ENCODE peak calls at places on chromosomes 6 and 20, in five cellular contexts. C, I, Q, L and M are unnamed samples.

GRCh38 chr6:9502991-9503761 is 911.7 kb downstream of the TFAP2A start:
- DNase-seq in C (no peak), I (no peak), Q (no peak), L (peak), M (no peak)

GRCh38 chr6:131792091-131792496 is 15.7 kb upstream of the ENPP1 start:
- DNase-seq in C (no peak), I (no peak), Q (no peak), L (no peak), M (no peak)

GRCh38 chr6:71209206-71209605 is 79.4 kb upstream of the OGFRL1 start:
- DNase-seq in C (no peak), I (no peak), Q (no peak), L (no peak), M (no peak)

GRCh38 chr6:15665237-15665636 is 2.4 kb upstream of the DTNBP1 start:
- DNase-seq in C (no peak), I (no peak), Q (no peak), L (no peak), M (no peak)

GRCh38 chr6:11894212-11894611 is 115.6 kb upstream of the ADTRP start:
- DNase-seq in C (no peak), I (no peak), Q (no peak), L (no peak), M (no peak)

GRCh38 chr6:34027939-34028441 is 117.9 kb downstream of the GRM4 start:
- DNase-seq in C (no peak), I (no peak), Q (no peak), L (no peak), M (no peak)

GRCh38 chr20:59938221-59938620 is 1.9 kb downstream of the PPP1R3D start:
- DNase-seq in C (no peak), I (no peak), Q (no peak), L (no peak), M (no peak)

GRCh38 chr6:117317261-117317660 is 51.9 kb downstream of the VGLL2 start:
- DNase-seq in C (no peak), I (no peak), Q (no peak), L (no peak), M (no peak)

GRCh38 chr6:162178266-162178665 is 549.3 kb downstream of the PRKN start:
- DNase-seq in C (no peak), I (no peak), Q (no peak), L (no peak), M (no peak)

GRCh38 chr20:25549172-25549865 is 36.0 kb downstream of the NINL start:
- DNase-seq in C (no peak), I (no peak), Q (no peak), L (no peak), M (no peak)

GRCh38 chr20:24614341-24614740 is 144.9 kb downstream of the SYNDIG1 start:
- DNase-seq in C (no peak), I (no peak), Q (no peak), L (no peak), M (no peak)

GRCh38 chr6:14776307-14776706 is 469.6 kb upstream of the JARID2 start:
- DNase-seq in C (no peak), I (no peak), Q (no peak), L (no peak), M (no peak)

GRCh38 chr6:56663344-56663743 is 20.7 kb upstream of the DST start:
- DNase-seq in C (no peak), I (no peak), Q (no peak), L (no peak), M (no peak)

GRCh38 chr6:156425374-156425773 is 351.8 kb upstream of the ARID1B start:
- DNase-seq in C (no peak), I (no peak), Q (no peak), L (peak), M (no peak)

GRCh38 chr6:13813011-13813410 is 1.3 kb downstream of the MCUR1 start:
- DNase-seq in C (no peak), I (no peak), Q (no peak), L (no peak), M (no peak)

GRCh38 chr6:3356056-3356823 is 97.5 kb downstream of the PSMG4 start:
- DNase-seq in C (peak), I (peak), Q (no peak), L (no peak), M (peak)

GRCh38 chr20:48102821-48103635 is 317.7 kb upstream of the SULF2 start:
- DNase-seq in C (no peak), I (no peak), Q (no peak), L (no peak), M (no peak)

GRCh38 chr6:127102299-127102698 is 16.2 kb upstream of the RSPO3 start:
- DNase-seq in C (no peak), I (no peak), Q (peak), L (peak), M (peak)

GRCh38 chr6:67345946-67346345 is 1289.1 kb upstream of the ADGRB3 start:
- DNase-seq in C (no peak), I (no peak), Q (peak), L (no peak), M (no peak)

GRCh38 chr6:139336488-139336887 is 38.0 kb downstream of the CITED2 start:
- DNase-seq in C (peak), I (no peak), Q (no peak), L (no peak), M (no peak)

GRCh38 chr6:109579361-109579760 is 96.3 kb upstream of the ZBTB24 start:
- DNase-seq in C (no peak), I (no peak), Q (no peak), L (no peak), M (no peak)

GRCh38 chr20:36823126-36823525 is 49.6 kb upstream of the DSN1 start:
- DNase-seq in C (no peak), I (no peak), Q (no peak), L (no peak), M (no peak)

GRCh38 chr6:2940851-2941250 is 30.5 kb downstream of the SERPINB6 start:
- DNase-seq in C (no peak), I (no peak), Q (no peak), L (no peak), M (no peak)

GRCh38 chr6:4554645-4555044 is 221.6 kb upstream of the CDYL start:
- DNase-seq in C (no peak), I (no peak), Q (no peak), L (no peak), M (no peak)

GRCh38 chr6:22249646-22250045 is 47.2 kb downstream of the PRL start:
- DNase-seq in C (no peak), I (no peak), Q (no peak), L (no peak), M (no peak)

GRCh38 chr6:2396856-2397640 is 151.6 kb upstream of the GMDS start:
- DNase-seq in C (no peak), I (no peak), Q (no peak), L (peak), M (no peak)

GRCh38 chr6:5866547-5867051 is 140.1 kb downstream of the NRN1 start:
- DNase-seq in C (no peak), I (no peak), Q (no peak), L (no peak), M (no peak)

GRCh38 chr6:5471637-5472430 is 210.5 kb downstream of the FARS2 start:
- DNase-seq in C (no peak), I (peak), Q (peak), L (no peak), M (no peak)

GRCh38 chr6:47308674-47309325 is 905 bp downstream of the TNFRSF21 start:
- DNase-seq in C (peak), I (peak), Q (no peak), L (no peak), M (no peak)

GRCh38 chr6:3231213-3232016 is 4.0 kb upstream of the TUBB2B start:
- DNase-seq in C (no peak), I (peak), Q (no peak), L (peak), M (no peak)

GRCh38 chr20:48616481-48616880 is 211.3 kb downstream of the PREX1 start:
- DNase-seq in C (no peak), I (no peak), Q (no peak), L (no peak), M (no peak)

GRCh38 chr6:24188571-24188970 is 62.6 kb downstream of the NRSN1 start:
- DNase-seq in C (no peak), I (no peak), Q (no peak), L (no peak), M (no peak)

GRCh38 chr20:5757949-5758348 is 7.7 kb downstream of the SHLD1 start:
- DNase-seq in C (no peak), I (no peak), Q (no peak), L (no peak), M (no peak)

GRCh38 chr6:141809901-141810300 is 322.8 kb upstream of the GJE1 start:
- DNase-seq in C (no peak), I (no peak), Q (no peak), L (no peak), M (no peak)

GRCh38 chr20:8331740-8332412 is 199.8 kb downstream of the PLCB1 start:
- DNase-seq in C (no peak), I (no peak), Q (peak), L (peak), M (no peak)

DNA sequence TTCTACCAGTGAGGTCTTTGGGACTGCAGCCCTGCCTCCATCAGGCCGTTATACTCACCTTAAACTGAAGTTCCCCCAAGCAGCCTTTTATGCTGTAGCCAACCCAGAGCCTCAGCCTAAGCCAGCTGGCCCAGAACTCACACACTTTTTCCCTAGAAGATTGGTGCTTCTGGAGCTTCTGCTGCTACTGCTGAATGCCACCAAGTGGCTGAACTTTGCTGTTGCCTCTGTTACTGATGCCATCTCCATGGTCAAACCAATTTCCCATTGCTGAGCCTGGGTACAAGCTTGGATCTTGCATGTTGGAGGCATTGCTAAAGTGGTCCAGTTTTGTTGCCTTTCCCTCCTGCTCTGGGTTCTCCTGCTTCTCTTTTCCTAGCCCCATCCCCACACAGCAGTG is 15.0 kb upstream of the TBX18 start:
- DNase-seq in C (no peak), I (no peak), Q (no peak), L (no peak), M (no peak)
- TF ChIP-seq CTCF in C (no peak), I (no peak), Q (no peak), L (peak), M (no peak)

GRCh38 chr20:38054647-38055046 is 21.1 kb downstream of the RPRD1B start:
- DNase-seq in C (no peak), I (no peak), Q (no peak), L (no peak), M (no peak)

GRCh38 chr20:38059832-38060231 is 26.3 kb downstream of the RPRD1B start:
- DNase-seq in C (no peak), I (no peak), Q (no peak), L (no peak), M (no peak)

GRCh38 chr20:38060536-38060935 is 27.0 kb downstream of the RPRD1B start:
- DNase-seq in C (no peak), I (no peak), Q (no peak), L (no peak), M (no peak)

GRCh38 chr20:38055294-38055693 is 21.7 kb downstream of the RPRD1B start:
- DNase-seq in C (no peak), I (no peak), Q (no peak), L (no peak), M (no peak)

DNA sequence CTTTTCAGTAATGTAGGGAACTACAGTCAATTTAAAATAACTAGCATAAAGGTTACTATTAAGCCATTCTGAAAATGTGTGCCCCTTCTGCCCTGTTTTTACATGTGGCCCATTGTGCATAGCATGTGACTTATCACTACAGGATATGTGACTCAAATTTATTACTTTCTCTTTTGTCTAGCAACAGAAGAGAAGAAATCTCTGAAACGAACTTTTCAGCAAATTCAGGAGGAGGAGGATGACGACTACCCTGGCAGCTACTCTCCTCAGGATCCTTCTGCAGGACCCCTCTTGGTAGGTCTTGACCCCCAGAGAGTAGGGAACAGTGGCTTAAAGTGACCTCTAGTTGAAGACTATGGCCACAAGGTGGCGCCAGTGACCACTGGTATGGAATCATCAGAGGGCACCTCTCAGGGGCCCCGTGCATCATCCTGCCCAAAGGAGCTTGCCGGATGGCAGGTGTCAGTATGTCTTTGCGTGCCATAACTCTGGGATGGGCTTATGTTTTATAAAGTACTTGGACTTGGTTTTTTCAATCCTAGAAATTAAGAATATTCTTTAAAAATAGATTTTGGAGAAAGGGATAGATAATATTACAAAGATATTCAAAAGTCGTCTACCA is 23.9 kb downstream of the RPRD1B start:
- DNase-seq in C (peak), I (peak), Q (peak), L (no peak), M (peak)
- TF ChIP-seq CTCF in C (peak), I (peak), Q (peak), L (peak), M (peak)

GRCh38 chr20:56998438-56998837 is 268.0 kb downstream of the BMP7 start:
- DNase-seq in C (no peak), I (no peak), Q (no peak), L (no peak), M (no peak)
- TF ChIP-seq CTCF in C (no peak), I (no peak), Q (no peak), L (no peak), M (no peak)

GRCh38 chr6:113876654-113877053 is 19.5 kb downstream of the MARCKS start:
- DNase-seq in C (no peak), I (no peak), Q (no peak), L (no peak), M (no peak)
- TF ChIP-seq CTCF in C (no peak), I (no peak), Q (no peak), L (no peak), M (peak)

DNA sequence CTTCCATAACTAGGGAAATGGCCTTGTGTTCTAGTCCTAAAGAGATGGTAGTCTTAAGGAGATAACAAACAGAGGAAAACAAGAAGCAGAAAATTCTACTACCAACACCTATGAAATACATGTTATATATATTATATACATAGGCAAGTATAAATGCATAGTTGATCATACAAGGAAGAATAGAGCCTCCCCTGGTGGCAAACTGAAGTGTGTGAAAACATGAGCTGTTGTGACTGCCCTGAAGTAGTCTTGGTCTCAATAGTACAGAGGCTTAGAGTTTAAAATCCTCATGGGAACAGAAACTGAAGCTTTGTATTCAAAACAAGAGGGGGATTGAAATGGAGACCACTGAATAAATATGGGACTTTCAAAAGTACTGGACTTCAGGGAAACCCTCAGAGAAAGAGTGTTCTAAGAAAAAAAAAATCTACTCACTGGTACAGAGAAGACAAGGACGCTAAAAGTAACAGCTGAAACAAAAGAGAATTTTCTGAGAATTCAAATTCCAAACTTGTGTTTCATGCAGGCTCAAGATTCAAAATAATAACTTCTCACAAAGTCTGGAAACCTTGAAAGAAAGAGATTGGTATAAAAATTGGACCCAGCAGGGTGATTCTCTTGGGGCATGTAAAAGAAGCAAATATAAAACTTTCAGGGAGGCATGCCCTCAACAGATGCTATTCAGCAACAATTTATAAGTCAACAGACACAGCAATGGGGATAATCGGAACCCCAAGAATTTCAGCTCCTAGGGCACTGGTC is 59.7 kb upstream of the SAMD3 start:
- DNase-seq in C (no peak), I (no peak), Q (no peak), L (peak), M (no peak)
- TF ChIP-seq CTCF in C (no peak), I (peak), Q (no peak), L (peak), M (no peak)

DNA sequence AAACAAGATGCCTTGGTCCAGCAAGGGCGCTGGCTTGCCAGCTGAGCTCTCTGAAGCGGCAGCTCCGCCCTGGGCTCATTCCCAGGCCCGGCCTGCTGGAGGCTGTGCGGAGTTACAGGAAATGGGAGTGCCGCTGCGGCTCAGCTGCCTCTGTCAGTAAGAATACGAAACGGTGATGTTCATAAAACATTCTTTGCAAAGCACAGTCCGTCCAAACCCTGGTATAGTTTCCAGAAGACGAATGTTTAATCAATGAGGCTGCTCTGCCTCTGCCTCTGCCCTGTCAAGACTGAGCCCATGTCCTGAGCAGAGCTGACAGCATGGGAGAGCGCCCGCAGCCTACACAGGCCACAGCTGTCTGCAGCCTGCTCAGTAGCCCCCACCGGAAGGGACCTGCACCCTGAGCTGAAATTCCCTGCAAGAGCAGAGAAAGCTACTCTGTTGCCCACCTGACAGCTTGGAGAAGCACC is 153.3 kb upstream of the SNX9 start:
- DNase-seq in C (peak), I (peak), Q (no peak), L (peak), M (no peak)
- TF ChIP-seq CTCF in C (peak), I (peak), Q (no peak), L (peak), M (no peak)

GRCh38 chr6:42708096-42708495 is 14.3 kb downstream of the PRPH2 start:
- DNase-seq in C (no peak), I (no peak), Q (no peak), L (no peak), M (no peak)
- TF ChIP-seq CTCF in C (no peak), I (no peak), Q (no peak), L (no peak), M (no peak)

GRCh38 chr20:54320148-54320607 is 112.3 kb downstream of the PFDN4 start:
- DNase-seq in C (no peak), I (no peak), Q (no peak), L (no peak), M (no peak)
- TF ChIP-seq CTCF in C (no peak), I (no peak), Q (no peak), L (no peak), M (no peak)